ENCODE peak calls at places on chromosomes 4 and X, in four cellular contexts. One of them, this sample, is unnamed.

GRCh38 chr4:89110541-89110985 is 770 bp upstream of the TIGD2 start:
- DNase-seq in adrenal gland: no peak
- DNase-seq in ovary: no peak
- DNase-seq in Peyer's patch: peak
- DNase-seq in this sample: no peak

GRCh38 chrX:2320580-2321327 is 180.0 kb downstream of the DHRSX start:
- DNase-seq in Peyer's patch: peak
- DNase-seq in adrenal gland: peak
- DNase-seq in ovary: no peak
- DNase-seq in this sample: no peak

GRCh38 chr4:149999485-150000074 is 78.7 kb upstream of the DCLK2 start:
- DNase-seq in ovary: no peak
- DNase-seq in Peyer's patch: no peak
- DNase-seq in adrenal gland: peak
- DNase-seq in this sample: no peak

GRCh38 chrX:41589634-41590270 is 99.0 kb upstream of the GPR34 start:
- DNase-seq in Peyer's patch: no peak
- DNase-seq in adrenal gland: no peak
- DNase-seq in ovary: no peak
- DNase-seq in this sample: no peak

GRCh38 chrX:102651968-102652744 is 873 bp downstream of the GPRASP1 start:
- DNase-seq in Peyer's patch: peak
- DNase-seq in ovary: peak
- DNase-seq in adrenal gland: peak
- DNase-seq in this sample: no peak

GRCh38 chrX:38679695-38680094 is 118.4 kb downstream of the TSPAN7 start:
- DNase-seq in Peyer's patch: no peak
- DNase-seq in ovary: no peak
- DNase-seq in adrenal gland: no peak
- DNase-seq in this sample: no peak

GRCh38 chr4:143489116-143489515 is 24.4 kb upstream of the SMARCA5 start:
- DNase-seq in adrenal gland: no peak
- DNase-seq in Peyer's patch: no peak
- DNase-seq in ovary: no peak
- DNase-seq in this sample: no peak

GRCh38 chr4:180618396-180618795 is 1624.8 kb upstream of the TENM3 start:
- DNase-seq in Peyer's patch: no peak
- DNase-seq in adrenal gland: no peak
- DNase-seq in ovary: no peak
- DNase-seq in this sample: no peak

GRCh38 chrX:40011483-40012038 is 86.2 kb downstream of the BCOR start:
- DNase-seq in Peyer's patch: no peak
- DNase-seq in adrenal gland: no peak
- DNase-seq in ovary: no peak
- DNase-seq in this sample: no peak

GRCh38 chr4:103098746-103099421 is 750 bp downstream of the BDH2 start:
- DNase-seq in adrenal gland: no peak
- DNase-seq in ovary: no peak
- DNase-seq in Peyer's patch: no peak
- DNase-seq in this sample: no peak

GRCh38 chr4:84870398-84871163 is 95.9 kb downstream of the WDFY3 start:
- DNase-seq in Peyer's patch: no peak
- DNase-seq in adrenal gland: no peak
- DNase-seq in ovary: no peak
- DNase-seq in this sample: no peak

GRCh38 chrX:155065035-155065734 is 5.8 kb downstream of the CMC4 start:
- DNase-seq in ovary: no peak
- DNase-seq in Peyer's patch: no peak
- DNase-seq in adrenal gland: no peak
- DNase-seq in this sample: no peak
- TF ChIP-seq POLR2A in ovary: no peak
- TF ChIP-seq POLR2A in Peyer's patch: no peak
- TF ChIP-seq POLR2A in adrenal gland: no peak
- TF ChIP-seq POLR2A in this sample: no peak

GRCh38 chrX:53093177-53093655 is 726 bp upstream of the KANTR start:
- DNase-seq in adrenal gland: peak
- DNase-seq in Peyer's patch: peak
- DNase-seq in ovary: peak
- DNase-seq in this sample: no peak

GRCh38 chrX:53095796-53096195 is 1.9 kb downstream of the KANTR start:
- DNase-seq in ovary: no peak
- DNase-seq in Peyer's patch: no peak
- DNase-seq in adrenal gland: no peak
- DNase-seq in this sample: no peak

GRCh38 chrX:53091354-53091753 is 2.6 kb upstream of the KANTR start:
- DNase-seq in ovary: peak
- DNase-seq in Peyer's patch: no peak
- DNase-seq in adrenal gland: no peak
- DNase-seq in this sample: no peak

GRCh38 chrX:53094584-53094908 is 604 bp downstream of the KANTR start:
- DNase-seq in adrenal gland: no peak
- DNase-seq in Peyer's patch: no peak
- DNase-seq in ovary: no peak
- DNase-seq in this sample: no peak

DNA sequence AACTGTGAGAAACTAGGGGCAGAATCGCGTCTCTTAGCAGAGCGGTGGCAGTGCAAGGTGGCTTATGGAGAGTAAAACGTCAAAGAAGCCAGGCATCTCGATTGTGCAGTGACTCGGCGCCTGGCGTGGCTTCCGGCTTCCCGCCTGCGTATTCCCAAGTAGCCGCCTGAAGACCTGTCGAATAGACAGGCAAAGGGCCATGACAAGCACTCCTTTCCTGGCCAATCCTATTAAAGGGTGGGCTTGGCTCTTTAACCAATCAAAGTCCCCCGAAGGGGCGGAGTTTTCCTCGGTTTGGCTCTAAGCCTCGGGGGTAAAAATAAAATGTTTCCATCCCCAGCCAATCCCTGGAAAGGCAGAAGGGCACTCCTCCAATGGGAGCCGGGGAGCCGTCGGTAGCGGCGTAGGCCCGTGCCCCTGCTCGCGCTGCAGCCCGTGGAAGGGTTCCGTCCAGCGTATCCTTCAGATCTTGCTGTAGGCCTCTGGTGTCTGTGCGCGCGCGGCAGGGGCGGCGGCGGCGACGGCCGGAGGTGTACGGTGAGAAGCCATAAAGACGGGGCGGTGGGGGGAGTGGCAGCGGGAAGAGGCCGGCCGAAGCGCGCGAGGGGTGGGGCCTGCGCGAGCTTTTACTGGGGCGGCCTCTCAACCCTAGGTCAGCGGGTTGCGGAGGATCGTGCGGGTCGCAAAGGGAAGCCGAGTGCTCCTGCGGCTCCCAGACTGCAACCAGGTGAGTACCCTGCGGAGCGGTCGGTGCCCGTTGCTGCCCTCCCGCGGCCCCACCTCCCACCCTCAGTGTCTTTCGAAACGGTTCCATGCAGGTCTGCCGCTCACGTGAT is at the start of gene KANTR:
- DNase-seq in Peyer's patch: peak
- DNase-seq in ovary: peak
- DNase-seq in adrenal gland: peak
- DNase-seq in this sample: peak
- TF ChIP-seq POLR2A in Peyer's patch: peak
- TF ChIP-seq POLR2A in ovary: peak
- TF ChIP-seq POLR2A in adrenal gland: peak
- TF ChIP-seq POLR2A in this sample: peak

GRCh38 chrX:138771042-138771441 is 59.5 kb upstream of the FGF13 start:
- DNase-seq in Peyer's patch: no peak
- DNase-seq in adrenal gland: no peak
- DNase-seq in ovary: no peak
- DNase-seq in this sample: no peak
- TF ChIP-seq POLR2A in Peyer's patch: no peak
- TF ChIP-seq POLR2A in adrenal gland: no peak
- TF ChIP-seq POLR2A in ovary: no peak
- TF ChIP-seq POLR2A in this sample: no peak

GRCh38 chrX:33053001-33053400 is 158.3 kb downstream of the DMD start:
- DNase-seq in adrenal gland: no peak
- DNase-seq in ovary: no peak
- DNase-seq in Peyer's patch: no peak
- DNase-seq in this sample: no peak
- TF ChIP-seq POLR2A in adrenal gland: no peak
- TF ChIP-seq POLR2A in ovary: no peak
- TF ChIP-seq POLR2A in Peyer's patch: no peak
- TF ChIP-seq POLR2A in this sample: no peak

GRCh38 chrX:53435997-53436396 is 1.8 kb upstream of the HSD17B10 start:
- DNase-seq in Peyer's patch: peak
- DNase-seq in ovary: peak
- DNase-seq in adrenal gland: peak
- DNase-seq in this sample: no peak

GRCh38 chrX:53437211-53437610 is 3.0 kb upstream of the HSD17B10 start:
- DNase-seq in adrenal gland: no peak
- DNase-seq in ovary: no peak
- DNase-seq in Peyer's patch: no peak
- DNase-seq in this sample: no peak

GRCh38 chrX:53430231-53430630 is 3.9 kb downstream of the HSD17B10 start:
- DNase-seq in adrenal gland: no peak
- DNase-seq in ovary: no peak
- DNase-seq in Peyer's patch: no peak
- DNase-seq in this sample: no peak

GRCh38 chrX:53429755-53430154 is 4.4 kb downstream of the HSD17B10 start:
- DNase-seq in adrenal gland: no peak
- DNase-seq in ovary: no peak
- DNase-seq in Peyer's patch: no peak
- DNase-seq in this sample: no peak

GRCh38 chrX:53433651-53434639 is at the start of gene HSD17B10:
- DNase-seq in adrenal gland: peak
- DNase-seq in Peyer's patch: peak
- DNase-seq in ovary: peak
- DNase-seq in this sample: peak
- TF ChIP-seq POLR2A in adrenal gland: no peak
- TF ChIP-seq POLR2A in Peyer's patch: no peak
- TF ChIP-seq POLR2A in ovary: peak
- TF ChIP-seq POLR2A in this sample: no peak

DNA sequence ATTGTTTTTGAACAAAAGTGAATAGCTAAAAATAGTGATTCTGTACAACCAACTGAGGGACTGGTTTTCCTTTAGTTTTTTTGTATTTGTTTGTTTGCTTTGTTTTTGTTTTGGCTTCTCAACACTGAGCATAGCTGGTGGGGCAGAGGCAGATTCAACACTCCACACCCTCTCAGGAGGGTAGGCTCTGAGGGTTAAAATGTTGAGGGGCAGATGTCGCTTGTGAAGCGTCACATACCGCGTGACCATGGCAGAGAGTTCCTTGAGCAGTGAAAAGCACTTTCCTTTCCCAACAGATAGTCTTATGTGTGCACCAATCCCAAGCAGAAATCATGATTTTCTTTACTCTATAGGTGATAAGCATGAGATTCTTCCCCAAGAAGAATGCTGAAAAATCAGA is 155.0 kb downstream of the PALLD start:
- DNase-seq in ovary: no peak
- DNase-seq in adrenal gland: no peak
- DNase-seq in Peyer's patch: no peak
- DNase-seq in this sample: no peak
- TF ChIP-seq POLR2A in ovary: no peak
- TF ChIP-seq POLR2A in adrenal gland: no peak
- TF ChIP-seq POLR2A in Peyer's patch: no peak
- TF ChIP-seq POLR2A in this sample: no peak

DNA sequence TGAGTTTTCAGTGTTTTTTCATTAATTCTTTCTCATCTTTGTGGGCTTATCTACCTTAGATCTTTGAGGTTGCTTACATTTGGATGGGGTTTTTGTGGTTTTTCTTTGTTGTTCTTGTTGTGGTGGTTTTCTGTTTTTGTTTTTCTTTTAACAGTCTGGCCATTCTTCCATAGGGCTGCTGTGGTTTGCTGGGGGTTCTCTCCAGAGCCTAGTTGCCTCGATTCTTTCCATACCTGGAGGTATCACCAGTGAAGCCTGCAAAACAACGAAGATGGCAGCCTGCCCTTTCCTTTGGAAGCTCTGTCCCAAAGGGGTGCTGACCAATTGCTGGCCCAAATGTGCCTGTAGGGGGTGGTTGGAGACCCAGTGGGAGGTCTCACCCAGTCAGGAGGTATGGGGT is 168.6 kb upstream of the CLNK start:
- DNase-seq in adrenal gland: no peak
- DNase-seq in ovary: no peak
- DNase-seq in Peyer's patch: no peak
- DNase-seq in this sample: no peak
- TF ChIP-seq POLR2A in adrenal gland: no peak
- TF ChIP-seq POLR2A in ovary: no peak
- TF ChIP-seq POLR2A in Peyer's patch: no peak
- TF ChIP-seq POLR2A in this sample: no peak

GRCh38 chr4:83536649-83537352 is 893 bp downstream of the GPAT3 start:
- DNase-seq in adrenal gland: no peak
- DNase-seq in Peyer's patch: peak
- DNase-seq in ovary: peak
- DNase-seq in this sample: no peak

GRCh38 chr4:83535520-83535944 is 376 bp upstream of the GPAT3 start:
- DNase-seq in ovary: peak
- DNase-seq in Peyer's patch: peak
- DNase-seq in adrenal gland: peak
- DNase-seq in this sample: no peak

GRCh38 chr4:83535945-83536648 is at the start of gene GPAT3:
- DNase-seq in ovary: peak
- DNase-seq in adrenal gland: peak
- DNase-seq in Peyer's patch: peak
- DNase-seq in this sample: no peak
- TF ChIP-seq POLR2A in ovary: peak
- TF ChIP-seq POLR2A in adrenal gland: no peak
- TF ChIP-seq POLR2A in Peyer's patch: peak
- TF ChIP-seq POLR2A in this sample: no peak

DNA sequence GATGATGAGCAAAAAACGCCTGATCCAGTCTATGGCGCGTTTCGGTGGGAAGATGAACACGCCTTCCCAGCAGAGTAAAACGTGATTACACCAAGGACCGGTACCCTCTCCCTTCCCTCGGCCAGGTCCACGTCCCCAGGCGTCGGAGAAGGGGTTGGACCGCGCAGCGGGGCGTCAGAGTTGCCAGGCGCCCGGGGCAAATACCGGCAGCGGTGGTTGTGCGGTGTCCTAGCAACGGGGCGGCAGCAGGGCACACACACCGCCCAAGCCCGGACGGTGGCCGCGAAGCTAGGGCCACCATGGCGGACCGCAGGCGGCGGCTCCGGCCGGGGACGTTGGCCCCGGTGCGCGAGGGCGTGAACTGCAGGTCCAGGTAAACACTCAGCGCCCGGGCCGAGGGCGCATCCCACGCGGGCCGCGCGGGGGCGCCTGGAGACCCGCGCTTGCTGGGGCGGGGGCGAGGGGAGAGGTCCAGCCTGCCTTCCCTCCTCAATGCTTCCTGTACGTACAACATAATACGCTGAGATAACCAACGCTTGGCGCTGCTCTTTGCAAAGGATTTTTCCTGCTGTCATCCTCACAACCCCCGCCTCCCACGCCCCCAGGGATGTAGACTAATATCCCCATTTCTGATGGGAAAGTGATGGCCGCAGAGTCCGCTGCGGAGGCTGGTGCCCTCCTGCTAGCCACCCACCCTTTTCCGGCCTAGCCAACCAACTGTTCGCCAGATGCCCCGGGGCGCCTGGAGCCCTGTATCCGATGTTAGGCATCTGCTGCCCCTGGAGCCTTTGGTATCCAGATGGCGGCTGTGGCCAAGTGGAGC is at the start of gene FAM47E:
- DNase-seq in adrenal gland: peak
- DNase-seq in ovary: peak
- DNase-seq in Peyer's patch: peak
- DNase-seq in this sample: no peak
- TF ChIP-seq POLR2A in adrenal gland: peak
- TF ChIP-seq POLR2A in ovary: no peak
- TF ChIP-seq POLR2A in Peyer's patch: no peak
- TF ChIP-seq POLR2A in this sample: no peak